ENCODE peak calls at places on chromosomes 12 and 14, in four cellular contexts. P is tibial nerve, J is PC-9, K is fibroblast of the aortic adventitia. X is an unnamed sample.

GRCh38 chr12:51818567-51819300 is 29.8 kb downstream of the FIGNL2 start:
- DNase-seq in J (no peak), K (peak; percentile 70), P (no peak), X (no peak)

GRCh38 chr12:65758401-65758800 is 65.9 kb upstream of the HMGA2 start:
- DNase-seq in J (no peak), K (no peak), P (no peak), X (no peak)

GRCh38 chr14:34569750-34570149 is 30.2 kb upstream of the EAPP start:
- DNase-seq in P (no peak), K (no peak), J (no peak), X (no peak)

GRCh38 chr14:60722163-60722835 is 1.9 kb downstream of the SIX4 start:
- DNase-seq in K (peak; percentile 49), P (no peak), J (peak; percentile 62), X (no peak)

GRCh38 chr14:100591453-100592371 is 4.5 kb upstream of the BEGAIN start:
- DNase-seq in P (no peak), J (no peak), K (no peak), X (peak; percentile 24)

GRCh38 chr14:105385698-105386365 is 12.5 kb upstream of the TEX22 start:
- DNase-seq in K (no peak), J (no peak), P (no peak), X (no peak)

GRCh38 chr12:51403744-51404143 is 12.5 kb upstream of the GALNT6 start:
- DNase-seq in P (peak; percentile 8), J (no peak), K (no peak), X (no peak)

GRCh38 chr12:130992448-130992847 is 38.7 kb downstream of the ADGRD1 start:
- DNase-seq in J (no peak), P (no peak), K (no peak), X (no peak)

GRCh38 chr12:50924439-50925341 is 27.7 kb upstream of the HIGD1C start:
- DNase-seq in K (peak; percentile 98), P (peak; percentile 99), J (peak; percentile 72), X (peak; percentile 84)

GRCh38 chr12:114547636-114548035 is 136.3 kb downstream of the TBX3 start:
- DNase-seq in P (no peak), K (no peak), J (no peak), X (no peak)

GRCh38 chr12:56236985-56237384 is 7.1 kb downstream of the SLC39A5 start:
- DNase-seq in P (no peak), K (no peak), J (no peak), X (no peak)

GRCh38 chr14:72657214-72657921 is 236.5 kb downstream of the DPF3 start:
- DNase-seq in K (no peak), J (no peak), P (no peak), X (no peak)

GRCh38 chr14:20679907-20680306 is 4.5 kb upstream of the RNASE4 start:
- DNase-seq in P (no peak), K (peak; percentile 57), J (peak; percentile 21), X (peak; percentile 43)

GRCh38 chr14:55101698-55102097 is 27.4 kb upstream of the LGALS3 start:
- DNase-seq in K (no peak), P (no peak), J (no peak), X (no peak)

GRCh38 chr12:47616440-47616839 is 89.4 kb downstream of the RPAP3 start:
- DNase-seq in P (no peak), J (no peak), K (peak; percentile 15), X (no peak)

GRCh38 chr12:54016478-54016964 is 7.7 kb downstream of the HOXC8 start:
- DNase-seq in J (no peak), P (no peak), K (peak; percentile 42), X (no peak)

GRCh38 chr12:29516431-29516875 is 19.0 kb upstream of the OVCH1 start:
- DNase-seq in P (no peak), J (no peak), K (peak; percentile 64), X (no peak)

GRCh38 chr12:10673660-10674384 is at the start of gene STYK1:
- DNase-seq in K (peak; percentile 26), J (peak; percentile 95), P (peak; percentile 29), X (peak; percentile 32)

GRCh38 chr14:66842911-66843572 is 335.1 kb downstream of the GPHN start:
- DNase-seq in J (no peak), K (no peak), P (no peak), X (no peak)

GRCh38 chr12:105948331-105948730 is 190.4 kb downstream of the NUAK1 start:
- DNase-seq in J (no peak), K (peak; percentile 65), P (peak; percentile 38), X (no peak)

GRCh38 chr12:56629459-56630179 is 507 bp downstream of the BAZ2A start:
- DNase-seq in K (peak; percentile 22), P (no peak), J (no peak), X (peak; percentile 63)

GRCh38 chr12:63961543-63961942 is 117.0 kb downstream of the SRGAP1 start:
- DNase-seq in K (no peak), P (no peak), J (no peak), X (no peak)

DNA sequence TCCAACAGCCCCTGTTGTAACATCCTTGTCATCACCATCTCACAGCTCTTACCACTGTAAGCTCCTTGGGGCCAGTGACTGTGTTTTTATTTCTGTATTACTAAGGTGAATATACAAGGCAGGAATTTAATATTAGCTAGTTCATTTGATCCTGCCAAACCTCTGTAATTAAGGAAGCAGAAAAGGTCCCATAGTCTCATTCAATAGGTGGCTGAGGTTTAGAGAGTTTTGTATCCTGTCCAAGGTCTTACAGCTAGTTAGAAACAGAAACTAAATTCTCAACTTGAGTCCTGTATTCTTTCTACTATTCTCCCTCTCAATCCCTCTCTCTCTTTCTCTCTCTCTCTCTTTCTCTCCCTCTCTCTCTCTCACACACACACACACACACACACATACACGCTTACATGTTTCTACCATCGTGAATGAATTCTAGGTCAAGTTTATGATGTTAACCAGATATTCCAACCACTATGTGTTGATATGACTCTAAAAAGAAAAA is 543 bp upstream of the GLIPR1 start:
- DNase-seq in P (no peak), K (no peak), J (no peak), X (no peak)
- TF ChIP-seq CTCF in P (no peak), K (no peak), J (no peak), X (no peak)

GRCh38 chr12:132200800-132201199 is 56.5 kb downstream of the NOC4L start:
- DNase-seq in P (no peak), J (no peak), K (no peak), X (no peak)
- H3K4me3 ChIP-seq in P (no peak overlapping the region), J (no peak overlapping the region), K (no peak overlapping the region), X (no peak overlapping the region)

GRCh38 chr14:89339579-89339978 is 77.5 kb downstream of the FOXN3 start:
- DNase-seq in J (no peak), P (no peak), K (no peak), X (no peak)

GRCh38 chr14:89337912-89338311 is 79.1 kb downstream of the FOXN3 start:
- DNase-seq in P (peak; percentile 48), J (no peak), K (peak; percentile 47), X (no peak)

GRCh38 chr14:89339158-89339557 is 77.9 kb downstream of the FOXN3 start:
- DNase-seq in K (no peak), P (no peak), J (no peak), X (no peak)

GRCh38 chr14:89337161-89337560 is 79.9 kb downstream of the FOXN3 start:
- DNase-seq in K (no peak), P (no peak), J (no peak), X (no peak)

GRCh38 chr14:89336338-89336737 is 80.7 kb downstream of the FOXN3 start:
- DNase-seq in J (no peak), P (no peak), K (no peak), X (no peak)
- TF ChIP-seq CTCF in J (no peak), P (peak; percentile 12), K (no peak), X (no peak)

GRCh38 chr14:51924600-51924999 is 64.2 kb downstream of the GNG2 start:
- DNase-seq in K (no peak), J (no peak), P (no peak), X (no peak)

GRCh38 chr14:51925980-51926379 is 63.4 kb upstream of the RTRAF start:
- DNase-seq in J (no peak), P (no peak), K (no peak), X (no peak)

GRCh38 chr14:51926449-51926848 is 62.9 kb upstream of the RTRAF start:
- DNase-seq in J (no peak), K (no peak), P (no peak), X (no peak)

GRCh38 chr14:51921026-51921425 is 60.6 kb downstream of the GNG2 start:
- DNase-seq in J (no peak), K (no peak), P (no peak), X (no peak)

GRCh38 chr14:51922624-51923023 is 62.2 kb downstream of the GNG2 start:
- DNase-seq in P (peak; percentile 35), J (no peak), K (no peak), X (no peak)
- H3K4me3 ChIP-seq in P (no peak overlapping the region), J (no peak overlapping the region), K (no peak overlapping the region), X (no peak overlapping the region)

DNA sequence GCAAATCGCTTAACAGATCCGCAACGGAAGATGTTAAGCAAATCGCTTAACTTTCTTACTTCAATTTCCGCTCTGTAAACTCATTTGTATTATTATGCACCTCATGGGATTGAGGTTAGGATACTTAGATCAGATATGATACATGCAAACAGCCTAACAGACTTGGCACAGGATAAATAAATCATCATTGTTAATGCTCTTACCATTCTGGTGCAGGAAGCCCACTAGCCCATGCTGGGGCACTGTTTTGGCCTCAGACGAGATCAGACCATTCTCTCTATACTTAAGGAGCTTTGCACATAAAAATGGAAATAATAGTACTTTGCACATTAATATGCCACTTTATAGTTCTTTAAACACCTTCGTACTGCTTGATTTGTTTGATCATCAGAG is 445 bp downstream of the NCAPD2 start:
- DNase-seq in P (no peak), J (no peak), K (no peak), X (no peak)
- TF ChIP-seq CTCF in P (no peak), J (no peak), K (no peak), X (no peak)

X was measured in dorsolateral prefrontal cortex.